ENCODE peak calls at places on chromosomes 6 and 20, in five cellular contexts. O is RWPE1; A is dorsolateral prefrontal cortex; E is psoas muscle; Q is activated gamma-delta T cell treated with anti-CD3 and anti-CD28 coated beads, Interleukin-2, amount 50 U/mL, for 16 hours. R is an unnamed sample.

GRCh38 chr6:39998126-39998525 is 63.9 kb upstream of the MOCS1 start:
- DNase-seq in O (no peak), A (no peak), E (no peak), Q (no peak), R (no peak)

GRCh38 chr6:51934098-51934497 is 153.3 kb downstream of the PKHD1 start:
- DNase-seq in O (peak), A (no peak), E (no peak), Q (no peak), R (no peak)

GRCh38 chr6:140276719-140277118 is 902.3 kb upstream of the CITED2 start:
- DNase-seq in O (no peak), A (no peak), E (no peak), Q (no peak), R (no peak)

GRCh38 chr6:112298021-112298745 is 43.8 kb upstream of the LAMA4 start:
- DNase-seq in O (peak), A (no peak), E (no peak), Q (no peak), R (no peak)

GRCh38 chr6:84791233-84791632 is 26.8 kb upstream of the TBX18 start:
- DNase-seq in O (peak), A (no peak), E (no peak), Q (no peak), R (no peak)

GRCh38 chr6:42378536-42378935 is 73.2 kb downstream of the TRERF1 start:
- DNase-seq in O (no peak), A (no peak), E (no peak), Q (no peak), R (no peak)

GRCh38 chr20:2602746-2603145 is 49.7 kb upstream of the NOP56 start:
- DNase-seq in O (peak), A (no peak), E (no peak), Q (no peak), R (no peak)

GRCh38 chr6:141744194-141744925 is 388.4 kb upstream of the GJE1 start:
- DNase-seq in O (no peak), A (no peak), E (no peak), Q (no peak), R (no peak)

GRCh38 chr6:138594042-138594636 is 94.8 kb upstream of the NHSL1 start:
- DNase-seq in O (no peak), A (no peak), E (no peak), Q (no peak), R (no peak)

R was measured in Right ventricle myocardium inferior.